ENCODE peak calls at places on chromosomes 12 and 14, in ten cellular contexts. A, M, X, C, O, V, E, H, Q and F are unnamed samples.
A peak's percentile ranks its signal among the peaks of the same experiment; 100 is the strongest.

GRCh38 chr12:47612953-47613352 is 92.9 kb downstream of the RPAP3 start:
- DNase-seq in Q (no peak), E (no peak), M (no peak), A (no peak), X (no peak), O (no peak), H (no peak), C (no peak), V (peak; percentile 28), F (no peak)

GRCh38 chr12:78797201-78797931 is 67.2 kb upstream of the SYT1 start:
- DNase-seq in A (no peak), Q (no peak), M (no peak), X (no peak), V (no peak), C (no peak), H (no peak), O (no peak), E (no peak), F (no peak)

GRCh38 chr14:80577599-80577998 is 363.9 kb downstream of the CEP128 start:
- DNase-seq in C (no peak), V (no peak), X (no peak), M (no peak), A (no peak), O (no peak), E (no peak), Q (no peak), H (no peak), F (no peak)

GRCh38 chr12:57498571-57498970 is 10.7 kb downstream of the MARS1 start:
- DNase-seq in O (no peak), M (no peak), A (no peak), H (no peak), C (no peak), Q (no peak), E (no peak), V (no peak), X (no peak), F (no peak)

GRCh38 chr12:53427905-53428594 is 4.4 kb downstream of the AMHR2 start:
- DNase-seq in Q (no peak), V (peak; percentile 91), C (no peak), X (no peak), A (no peak), O (peak; percentile 81), M (no peak), E (no peak), H (no peak), F (no peak)

GRCh38 chr12:122031342-122032216 is 9.9 kb downstream of the BCL7A start:
- DNase-seq in M (peak; percentile 59), Q (peak; percentile 51), V (peak; percentile 51), C (no peak), O (no peak), X (peak; percentile 50), A (peak; percentile 30), E (no peak), H (peak; percentile 65), F (no peak)

GRCh38 chr12:90355701-90356345 is 599.2 kb downstream of the CCER1 start:
- DNase-seq in C (no peak), E (no peak), A (no peak), V (no peak), X (no peak), H (no peak), O (no peak), M (no peak), Q (no peak), F (no peak)

GRCh38 chr12:117105902-117106301 is 6.7 kb upstream of the TESC start:
- DNase-seq in V (no peak), H (no peak), C (no peak), A (no peak), E (no peak), O (no peak), Q (no peak), M (peak; percentile 32), X (no peak), F (no peak)

GRCh38 chr12:13203028-13203922 is 6.7 kb downstream of the EMP1 start:
- DNase-seq in V (peak; percentile 55), M (peak; percentile 41), C (no peak), Q (peak; percentile 15), X (peak; percentile 47), E (no peak), O (no peak), H (no peak), A (peak; percentile 79), F (no peak)

GRCh38 chr12:1927051-1927680 is 8.7 kb upstream of the CACNA2D4 start:
- DNase-seq in X (no peak), O (peak; percentile 45), C (no peak), Q (no peak), H (peak; percentile 17), A (no peak), E (no peak), V (no peak), M (no peak), F (peak; percentile 49)

GRCh38 chr12:42172811-42173210 is 28.1 kb upstream of the GXYLT1 start:
- DNase-seq in Q (no peak), M (no peak), O (no peak), A (no peak), E (no peak), C (no peak), H (no peak), X (no peak), V (no peak), F (no peak)

GRCh38 chr12:42174978-42175377 is 30.3 kb upstream of the GXYLT1 start:
- DNase-seq in X (no peak), C (no peak), V (no peak), O (no peak), H (no peak), M (no peak), E (no peak), Q (no peak), A (no peak), F (no peak)

GRCh38 chr12:42173961-42174521 is 29.4 kb upstream of the GXYLT1 start:
- DNase-seq in V (no peak), E (no peak), Q (no peak), X (no peak), C (no peak), O (no peak), H (no peak), M (no peak), A (no peak), F (no peak)
- TF ChIP-seq POLR2A in V (no peak), E (no peak), Q (no peak), X (no peak), C (no peak), O (no peak), H (no peak), M (no peak), A (no peak), F (no peak)

GRCh38 chr14:76175942-76176341 is 24.2 kb downstream of the GPATCH2L start:
- DNase-seq in C (no peak), Q (no peak), M (no peak), H (no peak), A (no peak), O (no peak), V (no peak), X (no peak), E (no peak), F (no peak)

GRCh38 chr14:76186318-76187027 is 34.8 kb downstream of the GPATCH2L start:
- DNase-seq in X (no peak), Q (no peak), M (no peak), A (no peak), V (no peak), E (no peak), C (no peak), O (no peak), H (no peak), F (no peak)

GRCh38 chr14:76181546-76181945 is 29.8 kb downstream of the GPATCH2L start:
- DNase-seq in V (peak; percentile 15), M (no peak), Q (no peak), C (no peak), O (no peak), E (no peak), A (no peak), X (no peak), H (no peak), F (no peak)
- TF ChIP-seq CTCF in V (no peak), M (no peak), Q (peak; percentile 4), C (no peak), O (peak; percentile 10), E (no peak), A (no peak), X (no peak), H (no peak), F (no peak)

GRCh38 chr14:106062502-106063272 is 536.3 kb downstream of the TMEM121 start:
- DNase-seq in E (no peak), O (no peak), V (no peak), M (no peak), A (no peak), C (no peak), X (no peak), Q (no peak), H (no peak), F (no peak)

GRCh38 chr14:106060576-106060975 is 534.2 kb downstream of the TMEM121 start:
- DNase-seq in C (no peak), H (no peak), V (no peak), O (no peak), Q (no peak), X (no peak), A (no peak), M (no peak), E (no peak), F (no peak)

GRCh38 chr14:106055257-106055656 is 528.9 kb downstream of the TMEM121 start:
- DNase-seq in Q (no peak), V (no peak), A (no peak), H (no peak), O (no peak), X (no peak), E (no peak), M (no peak), C (no peak), F (no peak)

DNA sequence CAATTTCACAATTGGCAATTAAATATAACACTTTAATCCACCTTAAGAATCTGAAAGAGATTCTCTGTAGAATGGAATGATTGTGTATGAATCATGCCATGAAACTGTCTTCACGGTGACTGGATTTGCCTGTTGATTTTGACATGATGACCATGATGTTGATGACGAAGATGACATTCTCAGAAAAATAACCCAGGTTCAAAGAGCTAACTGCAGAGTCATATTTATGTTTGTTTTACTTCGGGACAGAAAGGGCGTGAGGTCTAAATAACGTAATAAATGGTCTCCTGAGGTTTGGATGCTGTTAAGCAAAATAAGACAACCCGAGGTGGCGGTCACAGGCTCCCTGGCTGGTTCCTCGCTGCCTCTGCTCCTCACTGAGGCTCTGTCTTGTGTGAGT is 532.0 kb downstream of the TMEM121 start:
- DNase-seq in M (no peak), V (no peak), H (no peak), C (no peak), Q (no peak), E (no peak), O (no peak), X (no peak), A (no peak), F (no peak)
- H3K9me3 ChIP-seq in M (no peaks in the 10 kb centered on the region), V (no peaks in the 10 kb centered on the region), H (no peaks in the 10 kb centered on the region), C (no peaks in the 10 kb centered on the region), Q (no peaks in the 10 kb centered on the region), E (no peaks in the 10 kb centered on the region), O (no peaks in the 10 kb centered on the region), X (no peaks in the 10 kb centered on the region), A (no peaks in the 10 kb centered on the region), F (no peaks in the 10 kb centered on the region)

DNA sequence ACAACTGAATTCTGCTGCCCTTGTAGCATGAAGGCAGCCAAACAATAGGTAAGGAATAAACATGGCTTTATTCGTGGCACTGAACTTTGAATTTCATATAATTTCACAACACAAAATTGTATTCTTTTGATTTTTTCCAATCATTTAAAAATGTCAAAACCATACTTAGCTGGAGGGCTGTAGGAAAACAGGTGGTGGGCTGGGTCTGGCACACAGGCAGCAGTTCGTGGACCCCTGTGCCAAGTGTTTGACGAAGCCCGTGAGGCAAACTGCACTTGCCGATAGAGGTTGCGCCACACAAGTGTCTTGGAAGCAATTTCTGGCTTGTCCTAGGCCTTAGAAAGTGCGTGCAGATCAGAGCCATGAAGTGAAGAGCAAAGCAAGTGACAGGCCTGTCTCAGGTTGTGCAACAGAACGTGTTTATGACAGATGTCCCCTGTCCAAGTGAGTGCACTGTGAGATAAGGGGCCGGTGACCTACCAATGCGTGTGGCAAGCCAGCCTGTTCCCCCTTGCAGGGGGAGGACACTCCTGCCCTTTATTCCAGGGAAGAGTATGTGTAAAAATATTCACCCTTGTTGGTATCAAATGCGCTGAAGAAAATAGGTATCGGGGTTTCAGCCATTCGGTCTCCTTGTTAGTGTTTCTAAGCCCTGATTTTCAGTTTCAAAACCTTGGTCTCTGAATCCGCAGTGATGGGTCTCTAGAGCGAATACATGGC is 803 bp upstream of the CHPT1 start:
- DNase-seq in Q (peak; percentile 53), M (peak; percentile 60), O (peak; percentile 90), V (no peak), A (peak; percentile 33), C (no peak), E (no peak), X (peak; percentile 45), H (peak; percentile 32), F (no peak)
- TF ChIP-seq POLR2A in Q (no peak), M (no peak), O (no peak), V (no peak), A (no peak), C (no peak), E (no peak), X (no peak), H (no peak), F (no peak)